ENCODE peak calls at places on chromosomes 13 and 19, in four cellular contexts. A is K562, J is GM12878, E is H1. O is an unnamed sample.

GRCh38 chr13:51867062-51867461 is 5.3 kb downstream of the CCDC70 start:
- DNase-seq in A (no peak), J (no peak), E (no peak), O (no peak)

GRCh38 chr13:44734204-44734707 is 158.1 kb upstream of the TSC22D1 start:
- DNase-seq in A (no peak), J (no peak), E (no peak), O (no peak)

GRCh38 chr19:17125728-17126677 is 50.4 kb downstream of the MYO9B start:
- DNase-seq in A (no peak), J (peak; percentile 79), E (no peak), O (no peak)

GRCh38 chr19:41591951-41592562 is 16.1 kb downstream of the CEACAM21 start:
- DNase-seq in A (no peak), J (no peak), E (no peak), O (no peak)

GRCh38 chr13:47546265-47546962 is 454.7 kb downstream of the SUCLA2 start:
- DNase-seq in A (no peak), J (no peak), E (no peak), O (no peak)

GRCh38 chr13:77510156-77510555 is 25.4 kb upstream of the SCEL start:
- DNase-seq in A (no peak), J (no peak), E (no peak), O (no peak)

GRCh38 chr19:30563691-30564090 is 191.5 kb downstream of the ZNF536 start:
- DNase-seq in A (no peak), J (no peak), E (no peak), O (no peak)

GRCh38 chr19:19034204-19034624 is 811 bp downstream of the ARMC6 start:
- DNase-seq in A (peak; percentile 92), J (peak; percentile 51), E (peak; percentile 66), O (peak; percentile 60)

GRCh38 chr13:98972627-98973026 is 5.2 kb downstream of the DOCK9 start:
- DNase-seq in A (no peak), J (no peak), E (no peak), O (peak; percentile 78)

GRCh38 chr13:42061943-42062342 is 13.5 kb downstream of the DGKH start:
- DNase-seq in A (no peak), J (no peak), E (no peak), O (no peak)

GRCh38 chr19:58000677-58001076 is 1.9 kb downstream of the ZNF606 start:
- DNase-seq in A (no peak), J (no peak), E (no peak), O (no peak)

GRCh38 chr19:2424686-2425621 is 2.4 kb downstream of the TIMM13 start:
- DNase-seq in A (no peak), J (no peak), E (peak; percentile 84), O (no peak)

GRCh38 chr13:44305845-44306244 is 67.8 kb upstream of the SERP2 start:
- DNase-seq in A (no peak), J (no peak), E (no peak), O (no peak)

GRCh38 chr13:80798576-80799133 is 457.7 kb upstream of the SPRY2 start:
- DNase-seq in A (no peak), J (no peak), E (no peak), O (no peak)

GRCh38 chr13:30551194-30551593 is 66.5 kb upstream of the USPL1 start:
- DNase-seq in A (peak; percentile 14), J (no peak), E (no peak), O (peak; percentile 26)

GRCh38 chr13:49366841-49367240 is 77.0 kb downstream of the CAB39L start:
- DNase-seq in A (no peak), J (no peak), E (no peak), O (no peak)

GRCh38 chr19:29389495-29389894 is 136.3 kb upstream of the VSTM2B start:
- DNase-seq in A (no peak), J (no peak), E (no peak), O (no peak)

GRCh38 chr13:68895696-68896095 is 1211.9 kb upstream of the ATXN8OS start:
- DNase-seq in A (no peak), J (no peak), E (no peak), O (no peak)

GRCh38 chr19:48244289-48244688 is 11.4 kb downstream of the CARD8 start:
- DNase-seq in A (no peak), J (no peak), E (no peak), O (no peak)

GRCh38 chr13:44818428-44818827 is 170.8 kb downstream of the NUFIP1 start:
- DNase-seq in A (peak; percentile 13), J (no peak), E (no peak), O (peak; percentile 41)

GRCh38 chr19:30070970-30071632 is 129.1 kb downstream of the URI1 start:
- DNase-seq in A (no peak), J (no peak), E (no peak), O (no peak)

GRCh38 chr19:10977773-10978155 is 16.9 kb downstream of the SMARCA4 start:
- DNase-seq in A (no peak), J (no peak), E (no peak), O (no peak)

GRCh38 chr13:114071441-114071840 is 61.0 kb downstream of the RASA3 start:
- DNase-seq in A (no peak), J (no peak), E (no peak), O (no peak)

GRCh38 chr13:71979616-71980015 is 112.6 kb upstream of the DACH1 start:
- DNase-seq in A (no peak), J (no peak), E (peak; percentile 49), O (peak; percentile 6)

GRCh38 chr19:48085904-48086864 is 24.4 kb downstream of the PLA2G4C start:
- DNase-seq in A (no peak), J (no peak), E (peak; percentile 67), O (no peak)

GRCh38 chr19:17069249-17069648 is 6.0 kb downstream of the HAUS8 start:
- DNase-seq in A (no peak), J (no peak), E (no peak), O (no peak)

GRCh38 chr13:59665184-59665583 is 498.5 kb downstream of the DIAPH3 start:
- DNase-seq in A (no peak), J (no peak), E (no peak), O (no peak)

GRCh38 chr13:91362908-91363307 is 15.4 kb downstream of the MIR17HG start:
- DNase-seq in A (no peak), J (no peak), E (no peak), O (no peak)

GRCh38 chr19:49512970-49513745 is 697 bp downstream of the FCGRT start:
- DNase-seq in A (no peak), J (no peak), E (peak; percentile 81), O (no peak)

GRCh38 chr13:88926890-88927502 is 1255.8 kb downstream of the SLITRK5 start:
- DNase-seq in A (no peak), J (no peak), E (no peak), O (no peak)

DNA sequence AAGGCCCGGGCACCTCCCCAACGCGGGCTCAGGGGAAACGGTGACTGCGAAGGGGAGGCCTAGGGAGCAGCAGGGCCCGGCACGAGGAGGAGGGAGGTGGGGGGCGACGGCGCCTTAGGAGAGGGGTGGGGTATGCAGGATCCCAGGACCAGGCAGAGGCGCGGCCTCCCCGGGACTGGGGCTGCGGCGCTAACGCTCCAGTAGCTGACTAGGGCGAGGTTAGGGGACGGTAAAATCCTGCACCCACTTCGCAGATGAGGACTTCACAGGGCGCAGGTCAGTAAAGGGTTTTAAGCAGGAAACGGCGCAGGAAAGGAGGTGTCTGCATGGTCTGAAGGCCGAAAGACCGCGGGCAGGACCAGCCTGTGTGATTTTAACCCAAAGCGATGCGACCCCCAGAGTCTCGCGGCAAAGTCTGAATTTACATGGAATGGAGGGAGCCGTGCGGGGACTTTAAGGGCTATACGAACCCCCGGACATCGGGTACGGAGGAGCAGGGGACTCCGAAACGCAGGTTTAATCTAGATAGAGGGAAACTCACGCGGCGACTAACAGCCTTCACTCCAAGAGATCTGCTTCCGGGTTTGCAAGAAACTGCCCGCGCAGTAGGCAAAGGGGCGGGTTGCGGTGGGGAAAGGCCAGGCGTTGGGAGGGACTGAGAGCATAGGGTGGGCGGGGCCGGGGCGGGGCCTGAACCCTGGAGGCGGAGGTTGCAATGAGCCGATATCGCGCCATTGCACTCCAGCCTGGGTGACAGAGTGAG is at the start of gene ZNF665:
- DNase-seq in A (peak; percentile 87), J (no peak), E (peak; percentile 82), O (no peak)
- TF ChIP-seq EGR1 in A (no peak), J (no peak), E (no peak), O (no peak)

DNA sequence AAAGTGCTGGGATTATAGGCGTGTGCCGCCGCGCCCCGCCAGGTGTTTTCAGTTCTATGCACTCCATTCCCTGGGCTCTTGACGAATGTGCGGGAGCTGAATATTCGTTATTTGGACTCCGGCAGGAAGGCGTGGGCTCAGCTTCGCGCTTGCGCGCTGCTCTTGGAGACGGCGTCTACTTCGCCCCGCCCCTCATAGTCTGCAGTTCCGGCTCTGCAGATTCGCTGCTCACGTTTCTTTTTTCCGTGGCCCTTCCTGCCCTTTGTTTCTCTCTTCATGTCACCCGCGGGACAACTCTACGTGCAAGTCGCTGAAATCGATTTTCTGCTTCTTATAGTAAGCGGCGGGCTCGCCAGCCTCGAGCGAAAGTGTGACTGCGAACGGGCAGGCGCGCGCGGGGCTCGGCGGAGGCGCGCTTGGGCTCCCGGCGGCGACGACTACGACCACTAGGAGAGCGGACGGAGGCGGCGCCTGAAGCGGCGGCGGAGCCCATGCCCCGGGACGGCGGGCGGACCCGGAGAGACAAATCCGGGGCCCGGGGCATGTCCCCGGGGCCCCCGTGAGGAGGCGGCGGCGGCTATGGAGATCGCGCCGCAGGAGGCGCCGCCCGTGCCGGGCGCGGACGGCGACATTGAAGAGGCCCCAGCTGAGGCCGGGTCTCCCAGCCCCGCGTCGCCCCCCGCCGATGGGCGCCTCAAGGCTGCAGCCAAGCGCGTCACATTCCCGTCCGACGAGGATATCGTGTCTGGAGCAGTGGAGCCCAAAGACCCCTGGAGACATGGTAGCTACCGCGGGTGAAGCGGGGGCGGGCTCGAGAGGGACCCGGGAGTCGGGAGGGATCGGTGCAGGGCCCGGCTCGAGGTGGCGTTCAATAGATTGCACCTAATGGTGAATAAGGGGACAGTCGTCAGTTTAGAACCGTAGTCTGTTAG is at the start of gene PPP1R37:
- DNase-seq in A (peak; percentile 95), J (peak; percentile 77), E (peak; percentile 89), O (peak; percentile 98)
- TF ChIP-seq CTCF in A (no peak), J (peak; percentile 7), E (peak; percentile 20), O (peak; percentile 32)

DNA sequence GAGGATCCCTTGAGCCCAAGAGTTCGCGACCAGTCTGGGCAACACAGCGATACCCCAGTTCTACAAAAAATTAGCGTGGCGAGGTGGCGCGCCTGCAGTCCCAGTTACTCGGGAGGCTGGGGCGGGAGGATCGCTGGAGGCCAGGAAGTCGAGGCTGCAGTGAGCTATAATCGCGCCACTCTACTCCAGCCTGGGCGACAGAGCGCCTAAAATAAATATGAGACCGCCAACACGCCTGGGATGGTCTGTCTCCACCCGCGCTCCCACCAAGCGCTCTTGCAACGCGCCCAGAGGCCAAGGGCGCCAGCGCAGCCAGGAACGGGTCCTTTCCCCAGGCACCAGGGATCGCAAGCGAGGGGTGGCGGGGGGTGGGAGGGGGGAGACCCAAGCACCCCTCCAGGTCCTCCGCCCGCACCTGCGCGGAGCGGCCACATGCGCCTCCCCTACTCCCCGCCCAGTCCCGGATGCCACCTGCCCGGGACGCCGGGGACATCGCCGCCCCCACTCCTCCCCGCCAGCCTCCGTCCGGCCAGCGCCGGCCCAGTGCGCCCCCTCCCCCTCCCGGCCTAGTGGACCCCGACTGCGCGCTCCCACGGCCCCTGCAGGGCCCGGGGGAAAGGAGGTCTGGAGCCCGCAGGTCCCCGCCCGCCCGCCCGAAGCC is 441 bp downstream of the RHPN2 start:
- DNase-seq in A (peak; percentile 43), J (no peak), E (peak; percentile 79), O (no peak)
- TF ChIP-seq EGR1 in A (no peak), J (no peak), E (no peak), O (no peak)

DNA sequence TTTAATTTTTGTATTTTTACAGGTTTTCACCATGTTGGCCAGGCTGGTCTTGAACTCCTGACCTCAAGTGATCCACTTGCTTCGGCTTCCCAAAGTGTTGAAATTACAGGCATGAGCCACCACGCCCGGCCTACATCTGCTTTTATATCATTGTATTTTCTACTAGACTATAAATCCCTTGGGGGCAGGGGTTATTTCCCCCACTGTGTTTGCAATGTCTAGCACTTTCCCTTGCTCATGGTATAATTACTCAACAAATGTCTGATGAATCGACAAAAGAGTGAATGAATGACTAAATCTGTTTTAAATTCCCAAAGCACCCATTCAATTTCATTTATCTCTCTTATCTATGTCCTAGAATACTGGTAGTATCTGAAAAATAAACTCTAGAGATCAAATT is 244.5 kb upstream of the CSNK1A1L start:
- DNase-seq in A (no peak), J (no peak), E (no peak), O (no peak)
- TF ChIP-seq CTCF in A (no peak), J (no peak), E (no peak), O (no peak)